ENCODE peak calls at places on chromosome 19, in nine cellular contexts. D, A, W, K, F, Z, M, E and I are unnamed samples.

GRCh38 chr19:38736413-38737280 is 7.6 kb downstream of the CAPN12 start:
- DNase-seq in D (no peak), A (peak; percentile 77), W (peak; percentile 46), K (peak; percentile 57), F (peak; percentile 63), Z (peak; percentile 82), M (peak; percentile 93), E (no peak), I (peak; percentile 47)

GRCh38 chr19:38224014-38224862 is at the start of gene DPF1:
- DNase-seq in D (peak; percentile 52), A (no peak), W (no peak), K (no peak), F (no peak), Z (no peak), M (peak; percentile 90), E (no peak), I (peak; percentile 95)

GRCh38 chr19:12937243-12938053 is 961 bp upstream of the CALR start:
- DNase-seq in D (no peak), A (no peak), W (peak; percentile 44), K (no peak), F (no peak), Z (peak; percentile 78), M (peak; percentile 60), E (no peak), I (peak; percentile 78)

GRCh38 chr19:35316560-35316959 is 12.4 kb upstream of the CD22 start:
- DNase-seq in D (no peak), A (no peak), W (no peak), K (no peak), F (no peak), Z (no peak), M (peak; percentile 67), E (no peak), I (no peak)

GRCh38 chr19:3095375-3096191 is 1.4 kb downstream of the GNA11 start:
- DNase-seq in D (no peak), A (no peak), W (peak; percentile 63), K (peak; percentile 39), F (peak; percentile 26), Z (peak; percentile 62), M (peak; percentile 64), E (peak; percentile 80), I (no peak)

GRCh38 chr19:13799669-13800068 is 4.4 kb downstream of the ZSWIM4 start:
- DNase-seq in D (no peak), A (no peak), W (no peak), K (no peak), F (no peak), Z (no peak), M (no peak), E (no peak), I (no peak)

GRCh38 chr19:35120492-35120891 is 4.9 kb downstream of the FXYD3 start:
- DNase-seq in D (peak; percentile 38), A (no peak), W (no peak), K (no peak), F (no peak), Z (no peak), M (no peak), E (no peak), I (peak; percentile 62)

GRCh38 chr19:42249149-42249750 is 5.7 kb downstream of the ERF start:
- DNase-seq in D (no peak), A (no peak), W (peak; percentile 38), K (no peak), F (no peak), Z (no peak), M (no peak), E (no peak), I (no peak)

GRCh38 chr19:41816761-41817160 is 20.4 kb downstream of the CEACAM3 start:
- DNase-seq in D (no peak), A (no peak), W (no peak), K (no peak), F (no peak), Z (no peak), M (no peak), E (no peak), I (no peak)

GRCh38 chr19:3516675-3517207 is 10.6 kb downstream of the FZR1 start:
- DNase-seq in D (no peak), A (no peak), W (no peak), K (peak; percentile 42), F (no peak), Z (peak; percentile 73), M (no peak), E (no peak), I (no peak)

GRCh38 chr19:54154603-54155345 is 4.7 kb downstream of the LENG1 start:
- DNase-seq in D (no peak), A (no peak), W (no peak), K (no peak), F (no peak), Z (no peak), M (no peak), E (no peak), I (no peak)

GRCh38 chr19:5451494-5451893 is 3.7 kb upstream of the ZNRF4 start:
- DNase-seq in D (no peak), A (no peak), W (no peak), K (no peak), F (no peak), Z (no peak), M (no peak), E (no peak), I (no peak)

GRCh38 chr19:12783849-12784393 is 7.4 kb upstream of the JUNB start:
- DNase-seq in D (no peak), A (no peak), W (peak; percentile 68), K (no peak), F (no peak), Z (peak; percentile 73), M (peak; percentile 68), E (no peak), I (no peak)

GRCh38 chr19:22619371-22619770 is 14.8 kb upstream of the ZNF492 start:
- DNase-seq in D (no peak), A (no peak), W (no peak), K (no peak), F (no peak), Z (no peak), M (no peak), E (peak; percentile 47), I (no peak)

GRCh38 chr19:4980087-4980486 is 11.2 kb downstream of the KDM4B start:
- DNase-seq in D (no peak), A (no peak), W (no peak), K (no peak), F (no peak), Z (no peak), M (no peak), E (no peak), I (no peak)

GRCh38 chr19:49468199-49468598 is 5.8 kb upstream of the FLT3LG start:
- DNase-seq in D (no peak), A (no peak), W (no peak), K (no peak), F (no peak), Z (no peak), M (no peak), E (no peak), I (no peak)

DNA sequence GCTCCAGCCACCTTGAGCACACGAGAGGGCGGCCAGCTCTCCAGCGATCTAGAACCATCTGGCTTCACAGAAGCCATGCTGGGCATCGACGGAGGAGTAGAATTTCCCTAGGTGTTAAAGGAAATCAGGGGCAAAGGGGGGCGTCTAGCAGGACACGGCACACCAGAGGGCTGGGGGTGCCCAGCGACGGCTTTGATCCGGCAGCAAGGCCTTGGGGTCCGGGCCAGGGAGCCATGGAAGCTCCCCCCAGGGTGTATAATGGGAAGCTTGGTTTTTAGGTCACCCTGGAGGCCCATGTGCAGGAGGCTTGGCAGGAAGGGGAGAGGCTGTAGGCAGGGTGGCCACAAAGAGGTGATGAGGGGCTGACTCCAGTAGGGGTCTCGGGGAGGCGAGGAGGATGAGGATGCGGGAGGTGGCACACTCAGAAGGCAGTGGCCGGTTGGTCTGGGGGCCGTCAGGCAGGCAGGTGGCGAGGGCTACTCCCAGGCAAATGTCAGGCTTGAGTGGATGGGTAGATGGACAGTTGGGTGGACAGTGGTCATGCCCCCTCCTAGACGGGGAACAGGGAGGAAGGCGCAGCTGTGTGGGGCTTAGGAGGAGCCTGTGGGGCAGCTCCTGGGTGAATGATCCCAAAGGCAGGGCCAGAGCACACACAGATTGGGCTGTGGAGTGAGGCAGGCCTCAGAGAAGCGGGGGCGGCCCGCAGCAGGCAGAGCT is 5.6 kb downstream of the KMT5C start:
- DNase-seq in D (no peak), A (no peak), W (no peak), K (no peak), F (no peak), Z (peak; percentile 11), M (no peak), E (no peak), I (no peak)
- H3K36me3 ChIP-seq in D (peaks cover 4% of the 10 kb centered on the region), A (no peaks in the 10 kb centered on the region), W (peaks cover 21% of the 10 kb centered on the region), K (no peaks in the 10 kb centered on the region), F (peaks cover 17% of the 10 kb centered on the region), Z (no peaks in the 10 kb centered on the region), M (no peaks in the 10 kb centered on the region), E (peaks cover 36% of the 10 kb centered on the region), I (peaks cover 9% of the 10 kb centered on the region)

DNA sequence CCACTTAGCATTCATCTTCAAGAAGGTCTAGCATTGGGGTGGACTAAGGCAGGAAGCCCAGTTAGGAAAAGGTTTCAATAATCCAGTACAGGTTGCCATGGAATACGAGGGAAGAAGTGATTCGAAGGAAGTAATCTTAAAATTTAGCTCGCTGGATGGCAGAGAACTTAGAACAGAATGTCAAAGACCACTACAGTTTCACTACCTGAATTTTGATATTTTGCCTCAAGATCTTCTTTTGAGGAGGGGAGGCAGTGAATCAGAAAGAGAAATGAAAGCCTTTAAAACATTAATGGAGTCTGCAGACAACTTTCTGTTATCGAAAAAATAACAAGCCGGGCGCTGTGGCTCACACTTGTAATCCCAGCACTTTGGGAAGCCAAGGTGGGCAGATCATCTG is 7.0 kb upstream of the RAB8A start:
- DNase-seq in D (peak; percentile 36), A (no peak), W (no peak), K (no peak), F (no peak), Z (no peak), M (no peak), E (no peak), I (no peak)
- H3K27ac ChIP-seq in D (no peak overlapping the region), A (no peak overlapping the region), W (no peak overlapping the region), K (no peak overlapping the region), F (no peak overlapping the region), Z (no peak overlapping the region), M (no peak overlapping the region), E (no peak overlapping the region), I (no peak overlapping the region)

GRCh38 chr19:11100064-11100463 is 10.8 kb downstream of the LDLR start:
- DNase-seq in D (no peak), A (no peak), W (no peak), K (no peak), F (no peak), Z (no peak), M (no peak), E (no peak), I (no peak)
- H3K36me3 ChIP-seq in D (peaks cover 28% of the 10 kb centered on the region), A (no peaks in the 10 kb centered on the region), W (peaks cover 57% of the 10 kb centered on the region), K (peaks cover 22% of the 10 kb centered on the region), F (peaks cover 16% of the 10 kb centered on the region), Z (peaks cover 11% of the 10 kb centered on the region), M (no peaks in the 10 kb centered on the region), E (peaks cover 38% of the 10 kb centered on the region), I (peaks cover 84% of the 10 kb centered on the region)

DNA sequence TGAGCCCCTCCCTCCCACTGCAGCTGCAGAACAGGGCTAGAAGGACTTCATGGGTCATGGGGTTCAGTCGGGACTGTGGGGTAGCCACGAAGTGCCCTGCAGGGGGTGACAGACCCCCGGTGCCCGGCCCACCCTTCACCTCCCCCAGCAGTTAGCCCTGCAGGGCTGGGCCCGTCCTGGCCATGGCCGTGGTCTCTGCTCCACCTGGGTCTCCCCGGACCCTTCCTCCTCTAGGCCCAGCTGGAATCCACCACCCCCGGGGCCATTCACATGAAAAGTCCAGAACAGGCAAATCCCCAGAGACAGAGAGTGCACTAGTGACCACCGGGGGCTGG is 17.3 kb downstream of the MKNK2 start:
- DNase-seq in D (no peak), A (no peak), W (peak; percentile 23), K (no peak), F (no peak), Z (no peak), M (no peak), E (peak; percentile 78), I (no peak)
- H3K27ac ChIP-seq in D (no peak overlapping the region), A (peak overlapping the region; percentile 92), W (no peak overlapping the region), K (no peak overlapping the region), F (no peak overlapping the region), Z (no peak overlapping the region), M (no peak overlapping the region), E (peak overlapping the region; percentile 97), I (no peak overlapping the region)